ENCODE peak calls at places on chromosomes 6 and 20, in six cellular contexts. E, A, G, F, O and M are unnamed samples.

GRCh38 chr6:131854803-131855202 is 47.0 kb downstream of the ENPP1 start:
- DNase-seq in E (no peak), A (no peak), G (no peak), F (no peak), O (no peak), M (no peak)

GRCh38 chr6:104118274-104118673 is 741.4 kb downstream of the HACE1 start:
- DNase-seq in E (no peak), A (no peak), G (no peak), F (no peak), O (no peak), M (no peak)

GRCh38 chr20:10984294-10984693 is 310.5 kb upstream of the JAG1 start:
- DNase-seq in E (no peak), A (no peak), G (no peak), F (no peak), O (no peak), M (no peak)

GRCh38 chr6:121748376-121748775 is 312.9 kb downstream of the GJA1 start:
- DNase-seq in E (no peak), A (no peak), G (no peak), F (no peak), O (no peak), M (no peak)

GRCh38 chr20:53539516-53539915 is 54.1 kb downstream of the ZNF217 start:
- DNase-seq in E (no peak), A (no peak), G (no peak), F (no peak), O (no peak), M (no peak)

GRCh38 chr6:5510331-5510730 is 249.0 kb downstream of the FARS2 start:
- DNase-seq in E (no peak), A (no peak), G (no peak), F (no peak), O (no peak), M (no peak)

GRCh38 chr6:121711472-121711871 is 276.0 kb downstream of the GJA1 start:
- DNase-seq in E (no peak), A (no peak), G (no peak), F (no peak), O (no peak), M (no peak)

GRCh38 chr6:111646942-111647341 is 41.3 kb upstream of the TRAF3IP2 start:
- DNase-seq in E (no peak), A (no peak), G (no peak), F (no peak), O (no peak), M (no peak)

GRCh38 chr20:14495066-14495465 is 157.7 kb upstream of the FLRT3 start:
- DNase-seq in E (no peak), A (no peak), G (no peak), F (no peak), O (no peak), M (no peak)

GRCh38 chr20:3228750-3229032 is 10.3 kb downstream of the SLC4A11 start:
- DNase-seq in E (no peak), A (no peak), G (no peak), F (no peak), O (no peak), M (no peak)

GRCh38 chr6:87172292-87172691 is 16.9 kb downstream of the ZNF292 start:
- DNase-seq in E (no peak), A (no peak), G (no peak), F (no peak), O (no peak), M (no peak)

GRCh38 chr6:89161326-89162046 is 15.6 kb downstream of the PM20D2 start:
- DNase-seq in E (no peak), A (no peak), G (no peak), F (no peak), O (peak), M (no peak)

GRCh38 chr20:50187403-50188051 is 3.1 kb upstream of the CEBPB start:
- DNase-seq in E (no peak), A (no peak), G (no peak), F (no peak), O (no peak), M (no peak)

GRCh38 chr20:47764154-47764734 is 21.0 kb downstream of the SULF2 start:
- DNase-seq in E (no peak), A (no peak), G (no peak), F (no peak), O (no peak), M (no peak)

GRCh38 chr6:130676077-130676772 is 151.0 kb upstream of the SMLR1 start:
- DNase-seq in E (no peak), A (no peak), G (no peak), F (no peak), O (peak), M (no peak)

GRCh38 chr6:24603241-24603640 is 42.8 kb downstream of the KIAA0319 start:
- DNase-seq in E (no peak), A (no peak), G (no peak), F (no peak), O (no peak), M (no peak)

GRCh38 chr6:149152521-149152920 is 165.0 kb upstream of the TAB2 start:
- DNase-seq in E (no peak), A (no peak), G (no peak), F (no peak), O (peak), M (no peak)

GRCh38 chr6:33863084-33863483 is 59.3 kb upstream of the MLN start:
- DNase-seq in E (no peak), A (no peak), G (no peak), F (no peak), O (no peak), M (no peak)

GRCh38 chr6:164078551-164079274 is 664.2 kb downstream of the QKI start:
- DNase-seq in E (no peak), A (no peak), G (no peak), F (no peak), O (no peak), M (no peak)

GRCh38 chr6:151254451-151255081 is 14.8 kb downstream of the AKAP12 start:
- DNase-seq in E (no peak), A (no peak), G (no peak), F (no peak), O (no peak), M (no peak)

GRCh38 chr6:106097368-106098231 is 11.5 kb downstream of the PRDM1 start:
- DNase-seq in E (peak), A (no peak), G (no peak), F (peak), O (no peak), M (peak)

GRCh38 chr6:108497883-108498282 is 62.8 kb upstream of the FOXO3 start:
- DNase-seq in E (peak), A (peak), G (no peak), F (peak), O (peak), M (no peak)

GRCh38 chr6:53101006-53101405 is 35.8 kb downstream of the FBXO9 start:
- DNase-seq in E (no peak), A (no peak), G (no peak), F (no peak), O (no peak), M (no peak)

GRCh38 chr20:57697540-57697939 is 12.3 kb downstream of the PMEPA1 start:
- DNase-seq in E (no peak), A (no peak), G (no peak), F (no peak), O (no peak), M (no peak)